ENCODE peak calls at places on chromosome 12, in nine cellular contexts. F is HCT116, J is A549, P is GM12878, W is SK-N-SH, O is K562, G is HL-60, B is Panc1, A is HepG2. I is an unnamed sample.

GRCh38 chr12:57388425-57388824 is 42.4 kb downstream of the R3HDM2 start:
- DNase-seq in G (no peak), P (no peak), O (no peak), W (no peak), B (no peak), J (no peak), F (no peak), A (no peak), I (no peak)

GRCh38 chr12:124694846-124695497 is 127.6 kb upstream of the NCOR2 start:
- DNase-seq in B (no peak), W (no peak), P (no peak), A (no peak), F (no peak), O (no peak), J (no peak), G (no peak), I (peak)

GRCh38 chr12:30985814-30986452 is 59.4 kb downstream of the TSPAN11 start:
- DNase-seq in G (no peak), J (peak), B (peak), A (peak), F (peak), O (peak), W (peak), P (no peak), I (peak)

GRCh38 chr12:9135903-9136310 is 20.2 kb upstream of the A2M start:
- DNase-seq in B (no peak), P (no peak), W (no peak), O (no peak), J (no peak), A (peak), G (no peak), F (no peak), I (no peak)

GRCh38 chr12:132586929-132587328 is 23.5 kb downstream of the LRCOL1 start:
- DNase-seq in G (no peak), A (no peak), B (no peak), F (no peak), W (no peak), P (no peak), O (no peak), J (no peak), I (no peak)

GRCh38 chr12:106918746-106919145 is 37.0 kb upstream of the TMEM263 start:
- DNase-seq in F (peak), G (no peak), A (peak), B (peak), J (peak), P (no peak), W (peak), O (no peak), I (peak)

GRCh38 chr12:96882862-96883261 is 24.2 kb upstream of the NEDD1 start:
- DNase-seq in A (no peak), O (no peak), P (no peak), F (no peak), J (no peak), W (no peak), B (no peak), G (no peak), I (no peak)

GRCh38 chr12:67469666-67470065 is 178.9 kb upstream of the DYRK2 start:
- DNase-seq in A (no peak), B (no peak), G (no peak), P (no peak), O (no peak), F (no peak), W (no peak), J (no peak), I (peak)

GRCh38 chr12:116924558-116925453 is 14.1 kb downstream of the FBXW8 start:
- DNase-seq in P (peak), B (no peak), O (no peak), J (peak), G (no peak), A (peak), F (peak), W (no peak), I (no peak)

GRCh38 chr12:62919827-62920226 is 15.1 kb downstream of the PPM1H start:
- DNase-seq in W (no peak), J (no peak), O (no peak), A (no peak), F (no peak), P (no peak), B (no peak), G (no peak), I (no peak)

GRCh38 chr12:79591988-79592387 is 98.8 kb downstream of the PAWR start:
- DNase-seq in O (no peak), P (no peak), B (no peak), F (no peak), J (no peak), A (no peak), G (no peak), W (no peak), I (no peak)

GRCh38 chr12:95096852-95097251 is 23.4 kb upstream of the NR2C1 start:
- DNase-seq in J (peak), W (no peak), F (no peak), P (no peak), A (no peak), G (no peak), O (no peak), B (no peak), I (no peak)

GRCh38 chr12:55706840-55707671 is 648 bp downstream of the ITGA7 start:
- DNase-seq in F (no peak), B (no peak), P (no peak), J (no peak), O (no peak), A (no peak), W (no peak), G (no peak), I (peak)

GRCh38 chr12:43104524-43104923 is 447.5 kb downstream of the ADAMTS20 start:
- DNase-seq in O (no peak), W (no peak), G (no peak), P (no peak), J (no peak), A (no peak), B (no peak), F (no peak), I (no peak)

GRCh38 chr12:65313704-65314317 is 35.3 kb downstream of the MSRB3 start:
- DNase-seq in O (no peak), W (no peak), P (no peak), J (peak), F (peak), G (no peak), A (peak), B (no peak), I (peak)

GRCh38 chr12:15584366-15585041 is 204.7 kb downstream of the EPS8 start:
- DNase-seq in A (peak), G (no peak), O (no peak), J (peak), F (peak), B (no peak), W (peak), P (no peak), I (peak)

GRCh38 chr12:12327802-12328201 is 22.2 kb downstream of the MANSC1 start:
- DNase-seq in J (peak), G (peak), B (no peak), F (peak), P (peak), A (peak), O (peak), W (peak), I (peak)

GRCh38 chr12:74328623-74329022 is 209.0 kb upstream of the ATXN7L3B start:
- DNase-seq in P (no peak), F (no peak), G (no peak), J (peak), A (no peak), O (no peak), W (no peak), B (no peak), I (peak)

GRCh38 chr12:4252595-4252994 is 21.0 kb upstream of the CCND2 start:
- DNase-seq in P (no peak), G (no peak), B (no peak), J (no peak), O (no peak), A (no peak), F (no peak), W (no peak), I (peak)

GRCh38 chr12:47110011-47110541 is 30.3 kb upstream of the AMIGO2 start:
- DNase-seq in P (no peak), F (no peak), B (no peak), W (no peak), G (no peak), A (no peak), J (no peak), O (no peak), I (no peak)

GRCh38 chr12:85280138-85280983 is at the start of gene ALX1:
- DNase-seq in B (no peak), O (no peak), G (no peak), A (no peak), P (no peak), F (no peak), J (peak), W (peak), I (peak)

GRCh38 chr12:104232609-104233280 is 17.2 kb downstream of the TXNRD1 start:
- DNase-seq in P (no peak), F (no peak), J (no peak), A (no peak), B (no peak), G (no peak), W (no peak), O (no peak), I (no peak)

GRCh38 chr12:64480148-64480547 is 28.2 kb downstream of the TBK1 start:
- DNase-seq in G (no peak), A (no peak), O (no peak), J (no peak), W (no peak), B (no peak), P (no peak), F (no peak), I (no peak)

GRCh38 chr12:104359216-104359615 is 55.7 kb downstream of the EID3 start:
- DNase-seq in A (no peak), J (peak), O (no peak), G (no peak), F (no peak), W (no peak), P (no peak), B (no peak), I (no peak)

GRCh38 chr12:77124767-77125166 is 59.4 kb upstream of the E2F7 start:
- DNase-seq in P (no peak), G (no peak), W (no peak), F (no peak), A (no peak), J (no peak), O (no peak), B (no peak), I (no peak)

GRCh38 chr12:88493651-88494050 is 86.6 kb downstream of the KITLG start:
- DNase-seq in W (no peak), B (no peak), P (no peak), F (no peak), J (no peak), G (no peak), A (no peak), O (no peak), I (no peak)

GRCh38 chr12:69904761-69905160 is 79.7 kb downstream of the MYRFL start:
- DNase-seq in O (no peak), P (no peak), G (no peak), A (no peak), F (no peak), W (no peak), J (no peak), B (no peak), I (no peak)
- TF ChIP-seq REST in O (no peak), P (no peak), G (no peak), A (no peak), F (no peak), W (no peak), J (no peak), B (no peak), I (no peak)

DNA sequence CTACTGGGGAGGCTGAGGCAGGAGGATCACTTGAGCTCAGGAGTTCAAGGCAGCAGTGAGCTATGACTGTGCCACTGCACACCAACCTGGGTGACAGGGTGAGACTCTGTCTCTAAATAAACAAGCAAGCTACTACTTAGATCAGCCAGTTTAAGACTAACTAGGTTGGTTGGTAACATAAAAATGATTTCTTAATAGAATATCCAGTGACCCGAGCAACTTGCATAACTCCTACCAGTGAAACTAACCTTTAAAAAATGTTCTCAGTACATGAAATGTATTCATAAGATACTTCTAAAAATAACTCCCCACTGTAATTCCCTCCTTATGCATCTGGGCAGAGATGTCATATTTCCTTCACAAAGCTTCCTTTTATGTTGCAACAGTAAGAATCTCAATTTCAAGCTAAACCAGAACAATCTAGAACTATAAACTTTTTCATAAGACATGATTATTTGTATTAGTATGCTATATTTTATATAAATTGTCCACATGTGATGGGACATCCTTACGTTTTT is 15.8 kb downstream of the TAOK3 start:
- DNase-seq in F (no peak), O (no peak), W (no peak), A (no peak), P (no peak), J (peak), B (no peak), G (peak), I (no peak)
- TF ChIP-seq REST in F (no peak), O (no peak), W (no peak), A (no peak), P (no peak), J (no peak), B (no peak), G (peak), I (no peak)

GRCh38 chr12:26428420-26428819 is 233.0 kb downstream of the SSPN start:
- DNase-seq in O (no peak), B (no peak), J (no peak), F (no peak), A (no peak), W (no peak), P (no peak), G (no peak), I (no peak)

GRCh38 chr12:26429070-26429691 is 233.8 kb downstream of the SSPN start:
- DNase-seq in A (peak), P (no peak), B (no peak), J (no peak), O (no peak), G (no peak), W (no peak), F (no peak), I (no peak)

GRCh38 chr12:26435005-26435404 is 239.6 kb downstream of the SSPN start:
- DNase-seq in J (no peak), F (no peak), O (no peak), P (no peak), B (no peak), W (no peak), G (no peak), A (no peak), I (no peak)

GRCh38 chr12:26431211-26431610 is 235.8 kb downstream of the SSPN start:
- DNase-seq in J (no peak), F (no peak), G (no peak), P (no peak), O (no peak), W (no peak), A (no peak), B (no peak), I (no peak)

GRCh38 chr12:26434299-26434915 is 239.0 kb downstream of the SSPN start:
- DNase-seq in P (no peak), F (peak), J (peak), G (peak), B (peak), A (peak), W (peak), O (peak), I (peak)
- TF ChIP-seq REST in P (no peak), F (no peak), J (no peak), G (no peak), B (no peak), A (no peak), W (no peak), O (no peak), I (no peak)

GRCh38 chr12:23238190-23238589 is 613.2 kb downstream of the ETNK1 start:
- DNase-seq in F (no peak), P (no peak), O (no peak), A (no peak), B (no peak), G (no peak), J (no peak), W (no peak), I (no peak)
- TF ChIP-seq REST in F (no peak), P (no peak), O (no peak), A (no peak), B (no peak), G (no peak), J (no peak), W (no peak), I (no peak)

DNA sequence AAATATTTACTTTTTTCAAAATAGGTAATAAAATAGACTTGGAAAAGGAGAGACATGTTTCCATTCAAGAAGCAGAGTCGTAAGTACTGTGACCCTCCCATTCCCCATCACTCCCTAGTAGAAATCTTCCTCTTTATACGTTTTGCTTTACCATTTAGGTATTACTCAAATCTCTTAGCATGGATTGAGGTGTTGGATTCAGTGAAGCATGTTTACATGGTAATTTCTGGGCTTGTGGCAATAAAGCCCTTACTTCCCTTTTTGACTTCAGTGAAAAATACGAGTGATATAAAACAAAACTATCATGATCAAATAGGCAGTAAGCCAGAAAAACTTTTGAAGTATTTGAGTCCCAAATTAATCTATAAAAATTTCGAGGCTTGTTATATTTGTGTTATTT is 27.3 kb downstream of the RAB21 start:
- DNase-seq in G (no peak), F (no peak), W (no peak), A (no peak), O (no peak), B (no peak), J (no peak), P (no peak), I (no peak)
- TF ChIP-seq REST in G (no peak), F (no peak), W (no peak), A (no peak), O (no peak), B (no peak), J (no peak), P (no peak), I (no peak)

GRCh38 chr12:45658066-45658465 is 71.4 kb upstream of the ARID2 start:
- DNase-seq in W (no peak), B (no peak), A (no peak), F (no peak), J (no peak), P (no peak), G (no peak), O (no peak), I (no peak)

GRCh38 chr12:45663452-45663851 is 66.1 kb upstream of the ARID2 start:
- DNase-seq in B (no peak), W (no peak), J (no peak), O (no peak), P (no peak), G (no peak), A (no peak), F (no peak), I (no peak)

GRCh38 chr12:45655753-45656152 is 73.8 kb upstream of the ARID2 start:
- DNase-seq in P (no peak), F (no peak), O (no peak), G (no peak), W (no peak), A (no peak), B (no peak), J (no peak), I (no peak)

GRCh38 chr12:45655186-45655585 is 74.3 kb upstream of the ARID2 start:
- DNase-seq in F (no peak), P (no peak), W (peak), O (no peak), J (peak), G (no peak), B (no peak), A (peak), I (peak)

GRCh38 chr12:45660330-45660729 is 69.2 kb upstream of the ARID2 start:
- DNase-seq in J (peak), G (no peak), W (no peak), F (peak), B (peak), P (no peak), O (no peak), A (no peak), I (no peak)
- TF ChIP-seq REST in J (no peak), G (no peak), W (no peak), F (no peak), B (no peak), P (no peak), O (no peak), A (no peak), I (no peak)

DNA sequence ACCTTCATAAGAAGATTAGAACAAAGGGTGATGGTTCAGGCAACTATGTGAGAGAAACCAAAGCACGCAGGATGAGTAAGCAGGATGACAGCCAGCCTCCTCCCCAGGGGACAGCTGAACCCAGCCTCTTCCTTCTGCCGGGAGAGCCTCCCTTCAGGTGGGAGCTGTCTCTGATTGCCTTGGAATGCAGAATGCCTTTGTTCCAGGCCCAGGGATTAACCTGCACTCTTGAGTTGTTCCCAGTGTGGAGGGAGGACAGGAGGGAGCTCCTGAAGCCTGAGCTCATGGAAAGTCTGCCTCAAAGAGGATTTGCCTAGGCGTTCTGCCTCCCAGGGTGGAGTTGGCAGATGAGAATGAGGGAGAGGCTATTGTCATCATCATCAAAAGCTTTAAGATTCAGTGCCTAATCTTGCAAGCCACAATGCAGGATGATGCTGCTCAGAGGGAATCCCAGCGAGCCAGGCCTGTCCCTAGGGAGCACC is 3.6 kb upstream of the KRT6A start:
- DNase-seq in F (peak), W (no peak), O (no peak), B (no peak), G (no peak), J (peak), P (no peak), A (no peak), I (peak)
- TF ChIP-seq REST in F (no peak), W (no peak), O (no peak), B (no peak), G (no peak), J (no peak), P (no peak), A (no peak), I (no peak)

DNA sequence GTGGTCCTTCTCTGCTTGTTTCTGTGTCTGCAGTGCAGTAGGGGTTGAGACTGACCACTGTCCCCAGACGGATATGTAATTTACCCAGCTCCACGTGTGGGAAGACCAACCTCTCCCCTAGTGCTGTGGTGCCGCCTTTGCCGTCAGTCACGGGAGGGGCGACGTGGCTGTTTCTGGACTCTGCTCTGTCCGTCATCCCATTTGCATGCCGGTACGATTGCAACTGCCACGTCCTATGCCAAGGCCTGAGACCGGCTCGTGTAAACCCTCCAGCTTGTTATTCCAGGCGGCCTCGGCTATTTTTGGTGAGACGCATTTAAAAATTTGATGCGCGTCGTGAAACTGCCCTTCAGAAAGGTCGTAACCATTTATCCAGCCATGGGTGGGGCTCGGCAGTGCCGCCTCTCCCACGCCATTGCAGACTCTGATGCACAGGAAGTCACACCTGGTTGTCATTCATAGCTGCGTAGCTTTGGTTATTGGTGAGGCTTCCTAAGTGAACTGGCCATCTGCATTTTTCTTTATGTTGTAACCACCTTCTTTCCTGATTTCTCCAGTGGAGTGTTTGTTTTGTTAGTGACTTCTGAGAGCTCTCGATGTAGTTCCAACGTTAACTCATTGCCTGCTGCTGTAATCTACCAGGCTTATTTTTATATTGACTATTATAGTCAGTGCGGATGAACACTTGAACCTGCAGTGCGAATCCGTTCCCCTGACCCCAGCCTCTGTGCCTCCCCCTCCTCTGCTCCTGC is 75.1 kb downstream of the ADGRD1 start:
- DNase-seq in J (peak), F (no peak), G (no peak), W (no peak), A (no peak), B (no peak), O (no peak), P (no peak), I (no peak)
- TF ChIP-seq REST in J (no peak), F (no peak), G (no peak), W (no peak), A (no peak), B (no peak), O (no peak), P (no peak), I (no peak)

GRCh38 chr12:122866950-122867607 is 28.8 kb downstream of the VPS37B start:
- DNase-seq in J (no peak), A (no peak), O (no peak), W (peak), G (no peak), B (no peak), F (no peak), P (no peak), I (no peak)
- TF ChIP-seq REST in J (no peak), A (no peak), O (no peak), W (no peak), G (no peak), B (no peak), F (no peak), P (no peak), I (no peak)

GRCh38 chr12:78143717-78144116 is 313.0 kb downstream of the NAV3 start:
- DNase-seq in G (no peak), J (no peak), O (no peak), F (no peak), B (no peak), W (no peak), P (no peak), A (no peak), I (no peak)

GRCh38 chr12:78146365-78146772 is 315.7 kb downstream of the NAV3 start:
- DNase-seq in B (peak), P (no peak), F (peak), G (peak), A (peak), W (peak), J (peak), O (peak), I (peak)

GRCh38 chr12:78149459-78149858 is 318.8 kb downstream of the NAV3 start:
- DNase-seq in B (no peak), W (peak), F (no peak), J (no peak), O (no peak), P (no peak), A (no peak), G (no peak), I (no peak)
- TF ChIP-seq REST in B (no peak), W (no peak), F (no peak), J (no peak), O (no peak), P (no peak), A (no peak), G (no peak), I (no peak)